ENCODE peak calls at places on chromosomes 1 and 21, in four cellular contexts. One of them, this sample, is unnamed.

GRCh38 chr1:84442256-84442655 is 36.8 kb upstream of the RPF1 start:
- DNase-seq in K562: peak
- DNase-seq in A549: peak
- DNase-seq in WTC11: no peak
- DNase-seq in this sample: peak

GRCh38 chr1:229108598-229109201 is 162.2 kb upstream of the RAB4A start:
- DNase-seq in K562: no peak
- DNase-seq in A549: no peak
- DNase-seq in WTC11: no peak
- DNase-seq in this sample: peak

GRCh38 chr1:178238722-178239510 is 145.0 kb downstream of the RASAL2 start:
- DNase-seq in K562: no peak
- DNase-seq in A549: peak
- DNase-seq in WTC11: no peak
- DNase-seq in this sample: peak

GRCh38 chr1:3217096-3217724 is 148.2 kb downstream of the PRDM16 start:
- DNase-seq in K562: no peak
- DNase-seq in A549: no peak
- DNase-seq in WTC11: no peak
- DNase-seq in this sample: no peak

GRCh38 chr1:225156254-225156653 is 226.8 kb downstream of the DNAH14 start:
- DNase-seq in K562: no peak
- DNase-seq in A549: no peak
- DNase-seq in WTC11: no peak
- DNase-seq in this sample: no peak

GRCh38 chr1:6006882-6007281 is 14.7 kb upstream of the NPHP4 start:
- DNase-seq in K562: peak
- DNase-seq in A549: no peak
- DNase-seq in WTC11: peak
- DNase-seq in this sample: no peak

GRCh38 chr1:61392417-61393242 is 310.3 kb downstream of the NFIA start:
- DNase-seq in K562: peak
- DNase-seq in A549: no peak
- DNase-seq in WTC11: no peak
- DNase-seq in this sample: no peak

GRCh38 chr1:169604781-169605560 is 18.7 kb upstream of the F5 start:
- DNase-seq in K562: no peak
- DNase-seq in A549: no peak
- DNase-seq in WTC11: no peak
- DNase-seq in this sample: no peak

GRCh38 chr1:65470766-65471165 is 50.3 kb downstream of the LEPR start:
- DNase-seq in K562: no peak
- DNase-seq in A549: no peak
- DNase-seq in WTC11: no peak
- DNase-seq in this sample: no peak

GRCh38 chr1:153635872-153636271 is 2.0 kb downstream of the CHTOP start:
- DNase-seq in K562: no peak
- DNase-seq in A549: no peak
- DNase-seq in WTC11: no peak
- DNase-seq in this sample: no peak

GRCh38 chr21:45590246-45590725 is 48.0 kb upstream of the SLC19A1 start:
- DNase-seq in K562: peak
- DNase-seq in A549: peak
- DNase-seq in WTC11: peak
- DNase-seq in this sample: no peak

GRCh38 chr1:101820080-101820479 is 176.6 kb downstream of the OLFM3 start:
- DNase-seq in K562: no peak
- DNase-seq in A549: no peak
- DNase-seq in WTC11: no peak
- DNase-seq in this sample: peak

GRCh38 chr1:226549937-226550670 is 1.5 kb downstream of the STUM start:
- DNase-seq in K562: peak
- DNase-seq in A549: peak
- DNase-seq in WTC11: peak
- DNase-seq in this sample: no peak

DNA sequence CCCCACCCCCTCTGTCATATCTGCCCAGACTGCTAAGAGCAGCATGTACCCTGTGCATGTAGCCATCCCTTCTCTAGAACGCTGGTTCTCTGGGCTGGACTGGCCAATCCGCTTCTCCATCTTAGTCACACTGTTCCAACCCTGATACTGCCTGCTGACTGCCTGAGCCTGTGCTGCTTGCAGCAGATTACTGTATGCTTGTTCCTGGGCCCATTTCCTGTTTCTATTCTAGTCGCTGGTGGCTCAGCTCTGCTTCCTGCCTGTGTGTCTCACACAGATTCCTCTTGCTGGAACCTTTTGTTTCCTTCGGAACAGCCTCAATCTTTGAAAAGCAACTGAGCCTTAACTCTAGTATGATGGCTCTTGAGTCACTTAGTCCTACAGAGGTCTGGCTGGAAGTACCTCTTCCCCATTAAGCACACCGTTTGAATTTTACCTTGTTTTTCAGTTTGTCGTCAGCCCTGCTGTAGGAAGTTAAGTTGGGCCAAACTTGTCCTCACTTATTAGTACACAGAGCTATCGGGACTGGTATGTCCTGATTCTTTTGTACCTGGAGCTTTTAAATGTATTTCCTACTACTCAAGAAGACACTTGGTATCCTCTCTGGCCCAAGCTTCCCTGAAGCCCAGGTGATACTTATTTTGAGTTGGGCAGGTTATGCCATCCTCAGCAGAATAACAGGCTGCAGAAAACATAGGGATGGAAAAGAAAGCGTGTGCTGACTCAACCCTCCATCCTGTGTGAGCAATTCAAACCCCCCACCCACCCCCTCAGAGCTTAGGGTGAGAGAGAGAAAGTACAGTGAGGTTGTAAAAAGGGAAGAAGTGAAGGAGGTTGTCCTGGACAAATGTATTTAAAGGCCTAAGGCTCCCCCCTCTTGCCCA is 43.4 kb upstream of the PIGV start:
- DNase-seq in K562: peak
- DNase-seq in A549: no peak
- DNase-seq in WTC11: peak
- DNase-seq in this sample: peak
- TF ChIP-seq HMGXB4 in K562: no peak
- TF ChIP-seq HMGXB4 in A549: no peak
- TF ChIP-seq HMGXB4 in WTC11: no peak
- TF ChIP-seq HMGXB4 in this sample: no peak

DNA sequence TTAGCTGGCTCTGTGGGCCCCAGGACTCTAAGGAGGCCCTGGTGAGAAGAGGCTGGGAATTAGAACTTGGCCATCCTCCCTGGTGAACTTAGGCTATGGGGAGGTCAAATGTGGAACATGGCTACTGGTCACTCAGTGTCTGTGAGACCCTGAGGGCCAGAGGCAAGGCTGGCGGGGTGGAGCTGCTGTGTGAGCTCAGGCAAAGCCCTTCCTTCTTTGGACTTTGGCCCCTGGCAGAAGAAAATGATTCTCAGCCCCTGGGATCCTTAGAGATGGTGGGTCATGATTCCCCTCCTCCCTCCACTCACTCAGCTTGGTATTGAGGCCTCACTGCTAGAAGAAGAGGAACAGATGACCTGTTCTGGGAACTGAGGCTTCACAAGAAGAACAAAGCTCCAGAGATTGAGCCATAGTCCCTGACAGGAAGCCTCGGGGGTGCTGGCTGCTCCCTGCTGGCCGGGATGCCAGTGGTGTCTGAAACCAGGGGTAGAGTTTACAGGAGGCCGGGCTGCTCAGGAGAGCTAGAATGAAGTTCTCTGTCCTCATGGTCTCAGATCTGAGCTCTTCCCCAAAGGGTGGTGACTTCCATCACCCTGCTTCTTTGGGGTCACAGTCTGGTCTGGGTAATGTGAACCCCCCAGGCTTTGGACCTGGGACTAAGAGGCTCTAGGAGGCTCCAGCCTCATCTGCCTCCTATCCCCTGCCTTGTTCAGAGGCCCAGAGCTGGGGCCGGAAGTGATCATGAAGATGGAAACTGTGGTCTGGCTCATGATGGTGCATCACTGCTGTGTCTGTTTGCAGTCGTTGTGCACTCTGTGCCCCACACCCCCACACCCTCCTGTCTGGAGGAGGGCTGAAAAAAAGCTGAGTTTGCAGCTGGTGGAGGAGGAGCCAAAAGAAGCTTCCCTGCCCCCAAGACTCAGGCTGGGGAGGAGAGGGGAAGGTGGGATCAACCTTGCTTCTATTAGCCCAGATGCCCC is 905 bp downstream of the BTBD19 start:
- DNase-seq in K562: peak
- DNase-seq in A549: no peak
- DNase-seq in WTC11: no peak
- DNase-seq in this sample: peak
- TF ChIP-seq HMGXB4 in K562: no peak
- TF ChIP-seq HMGXB4 in A549: no peak
- TF ChIP-seq HMGXB4 in WTC11: no peak
- TF ChIP-seq HMGXB4 in this sample: no peak

DNA sequence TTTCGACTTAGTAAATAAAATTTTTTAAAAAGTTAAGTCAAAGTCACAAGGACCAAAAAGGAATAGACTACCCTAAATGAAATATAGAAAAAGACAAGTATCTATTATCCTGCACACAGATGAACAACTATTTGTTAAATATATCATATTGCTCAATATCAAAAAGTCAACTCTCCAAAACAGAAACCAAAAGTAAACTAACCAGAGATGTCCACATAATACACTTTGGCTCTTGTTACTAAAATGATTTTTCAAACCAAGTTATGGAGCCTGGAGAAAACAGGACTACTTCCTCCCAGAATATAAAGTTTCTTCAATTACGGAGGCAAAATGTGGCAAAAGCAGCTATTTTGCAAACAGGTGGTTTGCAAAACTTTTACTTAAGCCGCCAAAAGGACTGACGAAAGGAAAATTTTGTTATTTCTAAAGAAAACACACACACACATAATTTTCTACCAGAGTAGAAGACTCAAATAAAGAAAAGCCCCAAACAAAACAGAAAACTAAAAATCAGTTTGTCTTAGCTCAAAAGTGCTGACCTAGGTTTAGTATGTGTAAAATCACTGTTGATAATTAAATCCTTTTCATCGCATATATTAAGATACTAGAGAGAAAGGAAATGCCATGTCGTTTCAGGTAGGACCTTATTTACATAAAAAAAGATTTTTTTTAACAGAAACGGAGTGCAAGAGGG is 1.1 kb downstream of the DPYD start:
- DNase-seq in K562: no peak
- DNase-seq in A549: no peak
- DNase-seq in WTC11: no peak
- DNase-seq in this sample: no peak
- TF ChIP-seq HMGXB4 in K562: no peak
- TF ChIP-seq HMGXB4 in A549: no peak
- TF ChIP-seq HMGXB4 in WTC11: no peak
- TF ChIP-seq HMGXB4 in this sample: no peak

GRCh38 chr1:162680419-162681126 is 48.3 kb downstream of the DDR2 start:
- DNase-seq in K562: no peak
- DNase-seq in A549: no peak
- DNase-seq in WTC11: no peak
- DNase-seq in this sample: peak

GRCh38 chr1:162676767-162677166 is 44.5 kb downstream of the DDR2 start:
- DNase-seq in K562: no peak
- DNase-seq in A549: no peak
- DNase-seq in WTC11: no peak
- DNase-seq in this sample: no peak

GRCh38 chr1:162677607-162678371 is 45.5 kb downstream of the DDR2 start:
- DNase-seq in K562: no peak
- DNase-seq in A549: no peak
- DNase-seq in WTC11: no peak
- DNase-seq in this sample: no peak

GRCh38 chr1:162679298-162679697 is 47.0 kb downstream of the DDR2 start:
- DNase-seq in K562: no peak
- DNase-seq in A549: no peak
- DNase-seq in WTC11: no peak
- DNase-seq in this sample: no peak

DNA sequence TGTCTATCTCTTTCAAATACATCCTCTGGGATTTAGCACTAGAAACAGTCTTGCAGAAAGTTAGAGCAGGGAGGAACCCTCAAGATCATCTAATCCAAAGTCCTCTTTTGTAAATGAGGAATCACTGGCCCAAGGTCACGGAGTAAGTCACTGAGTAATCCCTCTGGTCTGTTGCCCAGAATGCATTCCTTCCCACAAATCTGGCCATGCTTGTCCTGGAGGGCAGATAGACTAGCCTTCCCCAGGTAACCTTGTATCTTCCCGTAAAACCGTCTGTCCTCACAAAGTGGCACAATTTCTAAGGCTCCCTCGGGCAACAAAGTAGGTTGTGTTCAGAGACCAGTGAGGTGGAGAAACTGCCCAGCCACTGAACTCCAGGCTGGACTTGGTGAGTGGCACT is 46.2 kb downstream of the DDR2 start:
- DNase-seq in K562: no peak
- DNase-seq in A549: no peak
- DNase-seq in WTC11: no peak
- DNase-seq in this sample: peak
- TF ChIP-seq HMGXB4 in K562: no peak
- TF ChIP-seq HMGXB4 in A549: no peak
- TF ChIP-seq HMGXB4 in WTC11: no peak
- TF ChIP-seq HMGXB4 in this sample: no peak

DNA sequence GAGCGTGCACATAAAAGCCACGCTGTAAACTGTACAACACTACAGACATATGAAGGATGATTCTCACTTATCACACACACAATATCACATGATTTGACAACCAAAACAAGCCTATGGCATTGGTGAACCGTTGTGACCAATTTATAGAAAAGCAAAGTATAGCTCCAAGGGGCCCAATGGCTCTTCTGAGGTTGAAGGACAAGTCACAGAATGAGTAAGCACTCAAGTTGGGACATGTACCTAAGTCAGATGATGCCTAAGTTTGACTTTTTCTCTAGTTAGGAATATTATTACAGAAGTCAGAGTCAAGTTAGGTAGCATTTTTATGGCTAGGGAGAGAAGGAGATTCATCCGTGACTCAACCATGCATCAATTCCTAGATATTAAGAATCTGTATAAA is 45.7 kb downstream of the PLPP3 start:
- DNase-seq in K562: no peak
- DNase-seq in A549: no peak
- DNase-seq in WTC11: no peak
- DNase-seq in this sample: no peak
- TF ChIP-seq HMGXB4 in K562: no peak
- TF ChIP-seq HMGXB4 in A549: no peak
- TF ChIP-seq HMGXB4 in WTC11: no peak
- TF ChIP-seq HMGXB4 in this sample: no peak

This sample was measured in HepG2.